ENCODE peak calls at places on chromosomes 1 and 21, in nine cellular contexts. J, H, B, I, D, Z, O, L and G are unnamed samples.

GRCh38 chr1:63920154-63921117 is 146.6 kb downstream of the ROR1 start:
- DNase-seq in J (peak), H (no peak), B (no peak), I (no peak), D (peak), Z (no peak), O (peak), L (peak), G (no peak)

GRCh38 chr1:233735847-233736246 is 121.9 kb downstream of the KCNK1 start:
- DNase-seq in J (no peak), H (no peak), B (no peak), I (no peak), D (no peak), Z (no peak), O (no peak), L (no peak), G (no peak)

GRCh38 chr1:238139713-238140112 is 249.0 kb upstream of the ZP4 start:
- DNase-seq in J (no peak), H (no peak), B (no peak), I (no peak), D (no peak), Z (no peak), O (no peak), L (no peak), G (no peak)

GRCh38 chr21:46550511-46550941 is 54.4 kb downstream of the S100B start:
- DNase-seq in J (no peak), H (no peak), B (no peak), I (no peak), D (no peak), Z (no peak), O (no peak), L (no peak), G (no peak)

GRCh38 chr1:238143038-238143437 is 252.3 kb upstream of the ZP4 start:
- DNase-seq in J (no peak), H (no peak), B (no peak), I (no peak), D (no peak), Z (no peak), O (no peak), L (no peak), G (no peak)

GRCh38 chr1:33610864-33611455 is 138.5 kb downstream of the ZSCAN20 start:
- DNase-seq in J (no peak), H (no peak), B (no peak), I (no peak), D (no peak), Z (no peak), O (no peak), L (no peak), G (no peak)

GRCh38 chr1:14064649-14065442 is 364.9 kb downstream of the PRDM2 start:
- DNase-seq in J (no peak), H (no peak), B (no peak), I (no peak), D (no peak), Z (no peak), O (no peak), L (no peak), G (no peak)

GRCh38 chr1:13583592-13583963 is at the start of gene PDPN:
- DNase-seq in J (peak), H (no peak), B (peak), I (peak), D (no peak), Z (peak), O (peak), L (no peak), G (peak)

GRCh38 chr1:156118175-156118868 is 3.8 kb downstream of the LMNA start:
- DNase-seq in J (no peak), H (peak), B (no peak), I (no peak), D (no peak), Z (peak), O (no peak), L (no peak), G (no peak)

GRCh38 chr1:54152696-54153095 is at the start of gene CDCP2:
- DNase-seq in J (no peak), H (no peak), B (no peak), I (no peak), D (no peak), Z (no peak), O (no peak), L (no peak), G (no peak)

GRCh38 chr1:153963850-153964331 is 554 bp upstream of the SLC39A1 start:
- DNase-seq in J (no peak), H (peak), B (peak), I (peak), D (no peak), Z (no peak), O (peak), L (no peak), G (no peak)

GRCh38 chr1:89918127-89918793 is 76.7 kb upstream of the ZNF326 start:
- DNase-seq in J (no peak), H (no peak), B (no peak), I (no peak), D (peak), Z (no peak), O (no peak), L (no peak), G (no peak)

GRCh38 chr1:14083277-14083676 is 383.3 kb downstream of the PRDM2 start:
- DNase-seq in J (no peak), H (no peak), B (no peak), I (no peak), D (no peak), Z (no peak), O (no peak), L (no peak), G (no peak)

GRCh38 chr21:36847189-36847588 is 119.3 kb downstream of the HLCS start:
- DNase-seq in J (peak), H (no peak), B (no peak), I (no peak), D (peak), Z (no peak), O (peak), L (peak), G (no peak)

GRCh38 chr1:30664103-30664755 is 59.2 kb downstream of the MATN1 start:
- DNase-seq in J (no peak), H (peak), B (no peak), I (no peak), D (no peak), Z (no peak), O (no peak), L (no peak), G (no peak)

GRCh38 chr1:245085508-245086095 is 69.2 kb upstream of the KIF26B start:
- DNase-seq in J (peak), H (no peak), B (no peak), I (no peak), D (peak), Z (no peak), O (peak), L (peak), G (no peak)

GRCh38 chr21:38277501-38278111 is 20.8 kb downstream of the KCNJ15 start:
- DNase-seq in J (peak), H (peak), B (no peak), I (no peak), D (peak), Z (peak), O (peak), L (peak), G (no peak)

GRCh38 chr1:63148825-63149645 is 173.3 kb upstream of the FOXD3 start:
- DNase-seq in J (peak), H (peak), B (no peak), I (peak), D (peak), Z (no peak), O (peak), L (no peak), G (no peak)

GRCh38 chr1:196628838-196629237 is 20.6 kb upstream of the KCNT2 start:
- DNase-seq in J (no peak), H (no peak), B (no peak), I (no peak), D (no peak), Z (no peak), O (no peak), L (no peak), G (no peak)

GRCh38 chr21:33971492-33972013 is 55.9 kb upstream of the ATP5PO start:
- DNase-seq in J (no peak), H (no peak), B (no peak), I (no peak), D (peak), Z (no peak), O (peak), L (peak), G (no peak)

GRCh38 chr1:24507423-24507804 is 4.8 kb downstream of the RCAN3 start:
- DNase-seq in J (no peak), H (peak), B (no peak), I (no peak), D (no peak), Z (no peak), O (no peak), L (no peak), G (no peak)

GRCh38 chr1:115828101-115829022 is 12.6 kb downstream of the NHLH2 start:
- DNase-seq in J (peak), H (peak), B (no peak), I (peak), D (peak), Z (no peak), O (peak), L (no peak), G (no peak)

GRCh38 chr1:6727535-6727934 is 25.9 kb upstream of the DNAJC11 start:
- DNase-seq in J (peak), H (peak), B (no peak), I (peak), D (peak), Z (peak), O (peak), L (peak), G (peak)

GRCh38 chr1:43269627-43270375 is at the start of gene TMEM125:
- DNase-seq in J (no peak), H (peak), B (no peak), I (no peak), D (no peak), Z (no peak), O (no peak), L (no peak), G (no peak)

DNA sequence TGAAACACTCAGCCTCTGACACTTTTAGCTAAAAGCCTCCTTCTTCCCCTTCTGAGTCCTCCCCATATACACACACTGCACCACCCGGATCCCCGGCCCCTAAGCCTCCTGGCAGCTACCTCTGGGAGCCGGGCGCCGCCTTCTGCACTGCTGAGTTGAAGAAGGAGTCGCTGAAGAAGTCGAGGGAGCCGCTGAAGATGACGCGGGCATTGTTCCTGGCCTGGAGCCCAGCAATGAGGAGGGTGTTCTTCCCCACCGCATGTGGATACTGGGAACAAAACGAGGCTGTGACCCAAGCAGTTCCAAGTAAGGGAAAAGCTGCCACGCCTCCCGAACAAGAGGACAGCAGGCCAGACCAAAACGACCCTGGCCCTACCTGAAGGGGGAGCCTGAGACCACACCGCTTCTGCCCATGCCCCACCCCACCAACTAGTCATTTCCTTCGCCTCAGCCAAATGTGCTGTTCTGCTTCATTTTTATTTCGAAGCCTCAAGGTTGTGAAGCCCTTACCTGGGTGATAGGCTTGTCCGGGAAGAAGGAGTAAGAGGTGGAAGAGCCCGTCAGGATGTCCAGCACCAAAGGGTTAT is 7.0 kb downstream of the DDOST start:
- DNase-seq in J (peak), H (no peak), B (no peak), I (no peak), D (no peak), Z (no peak), O (no peak), L (no peak), G (no peak)
- TF ChIP-seq CTCF in J (no peak), H (no peak), B (no peak), I (peak), D (no peak), Z (no peak), O (no peak), L (no peak), G (no peak)

GRCh38 chr1:167524651-167525050 is 6.3 kb upstream of the CD247 start:
- DNase-seq in J (no peak), H (no peak), B (no peak), I (no peak), D (no peak), Z (no peak), O (no peak), L (no peak), G (no peak)

GRCh38 chr1:167518331-167518700 is at the start of gene CD247:
- DNase-seq in J (no peak), H (no peak), B (no peak), I (no peak), D (no peak), Z (no peak), O (no peak), L (no peak), G (no peak)

GRCh38 chr1:167522246-167522645 is 3.9 kb upstream of the CD247 start:
- DNase-seq in J (peak), H (no peak), B (no peak), I (no peak), D (no peak), Z (no peak), O (peak), L (no peak), G (no peak)

GRCh38 chr1:167517535-167518330 is 596 bp downstream of the CD247 start:
- DNase-seq in J (no peak), H (no peak), B (no peak), I (no peak), D (no peak), Z (no peak), O (no peak), L (peak), G (no peak)

GRCh38 chr1:167520711-167521206 is 2.4 kb upstream of the CD247 start:
- DNase-seq in J (no peak), H (no peak), B (no peak), I (no peak), D (no peak), Z (no peak), O (no peak), L (no peak), G (no peak)
- TF ChIP-seq CTCF in J (no peak), H (no peak), B (no peak), I (peak), D (no peak), Z (no peak), O (no peak), L (no peak), G (no peak)

GRCh38 chr1:26861889-26862371 is 1.0 kb upstream of the SFN start:
- DNase-seq in J (no peak), H (no peak), B (no peak), I (no peak), D (no peak), Z (no peak), O (no peak), L (no peak), G (no peak)

GRCh38 chr1:26863677-26864060 is 720 bp downstream of the SFN start:
- DNase-seq in J (no peak), H (no peak), B (no peak), I (no peak), D (no peak), Z (no peak), O (no peak), L (no peak), G (no peak)

GRCh38 chr1:26861286-26861701 is 1.7 kb upstream of the SFN start:
- DNase-seq in J (peak), H (no peak), B (no peak), I (no peak), D (peak), Z (no peak), O (no peak), L (peak), G (no peak)

GRCh38 chr1:26864610-26865480 is 1.9 kb downstream of the SFN start:
- DNase-seq in J (peak), H (peak), B (peak), I (peak), D (peak), Z (peak), O (peak), L (peak), G (peak)

DNA sequence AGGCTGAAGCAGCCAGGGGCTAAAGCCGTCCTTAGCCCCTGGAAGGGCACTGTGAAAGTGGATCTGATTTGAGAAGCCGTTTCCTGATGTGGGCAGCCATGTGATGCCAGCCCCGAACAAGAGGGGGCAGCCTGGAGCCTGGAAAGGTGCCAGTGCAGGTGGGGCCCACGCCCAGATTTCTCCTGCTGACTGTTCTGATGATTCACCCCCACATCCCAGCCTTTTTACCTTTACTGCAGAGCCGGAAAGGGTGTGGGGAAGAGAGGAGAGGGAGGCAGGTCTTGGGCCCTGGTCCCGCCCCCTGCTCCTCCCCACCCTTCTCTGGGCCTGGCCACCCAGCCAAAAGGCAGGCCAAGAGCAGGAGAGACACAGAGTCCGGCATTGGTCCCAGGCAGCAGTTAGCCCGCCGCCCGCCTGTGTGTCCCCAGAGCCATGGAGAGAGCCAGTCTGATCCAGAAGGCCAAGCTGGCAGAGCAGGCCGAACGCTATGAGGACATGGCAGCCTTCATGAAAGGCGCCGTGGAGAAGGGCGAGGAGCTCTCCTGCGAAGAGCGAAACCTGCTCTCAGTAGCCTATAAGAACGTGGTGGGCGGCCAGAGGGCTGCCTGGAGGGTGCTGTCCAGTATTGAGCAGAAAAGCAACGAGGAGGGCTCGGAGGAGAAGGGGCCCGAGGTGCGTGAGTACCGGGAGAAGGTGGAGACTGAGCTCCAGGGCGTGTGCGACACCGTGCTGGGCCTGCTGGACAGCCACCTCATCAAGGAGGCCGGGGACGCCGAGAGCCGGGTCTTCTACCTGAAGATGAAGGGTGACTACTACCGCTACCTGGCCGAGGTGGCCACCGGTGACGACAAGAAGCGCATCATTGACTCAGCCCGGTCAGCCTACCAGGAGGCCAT is at the start of gene SFN:
- DNase-seq in J (no peak), H (peak), B (no peak), I (peak), D (no peak), Z (no peak), O (no peak), L (no peak), G (no peak)
- TF ChIP-seq CTCF in J (no peak), H (peak), B (peak), I (peak), D (peak), Z (no peak), O (peak), L (peak), G (no peak)

GRCh38 chr1:204961765-204962419 is 81.1 kb upstream of the CNTN2 start:
- DNase-seq in J (no peak), H (peak), B (no peak), I (no peak), D (no peak), Z (no peak), O (no peak), L (no peak), G (no peak)
- TF ChIP-seq CTCF in J (no peak), H (no peak), B (no peak), I (peak), D (no peak), Z (no peak), O (no peak), L (no peak), G (no peak)

GRCh38 chr1:241423541-241424479 is 66.8 kb upstream of the RGS7 start:
- DNase-seq in J (peak), H (peak), B (peak), I (peak), D (peak), Z (no peak), O (peak), L (peak), G (no peak)
- TF ChIP-seq CTCF in J (no peak), H (no peak), B (no peak), I (peak), D (peak), Z (no peak), O (peak), L (peak), G (no peak)

GRCh38 chr1:77139389-77139788 is 79.8 kb downstream of the PIGK start:
- DNase-seq in J (no peak), H (no peak), B (no peak), I (no peak), D (no peak), Z (no peak), O (no peak), L (no peak), G (no peak)

GRCh38 chr1:77146270-77146669 is 73.0 kb downstream of the PIGK start:
- DNase-seq in J (no peak), H (no peak), B (no peak), I (no peak), D (no peak), Z (no peak), O (no peak), L (no peak), G (no peak)

DNA sequence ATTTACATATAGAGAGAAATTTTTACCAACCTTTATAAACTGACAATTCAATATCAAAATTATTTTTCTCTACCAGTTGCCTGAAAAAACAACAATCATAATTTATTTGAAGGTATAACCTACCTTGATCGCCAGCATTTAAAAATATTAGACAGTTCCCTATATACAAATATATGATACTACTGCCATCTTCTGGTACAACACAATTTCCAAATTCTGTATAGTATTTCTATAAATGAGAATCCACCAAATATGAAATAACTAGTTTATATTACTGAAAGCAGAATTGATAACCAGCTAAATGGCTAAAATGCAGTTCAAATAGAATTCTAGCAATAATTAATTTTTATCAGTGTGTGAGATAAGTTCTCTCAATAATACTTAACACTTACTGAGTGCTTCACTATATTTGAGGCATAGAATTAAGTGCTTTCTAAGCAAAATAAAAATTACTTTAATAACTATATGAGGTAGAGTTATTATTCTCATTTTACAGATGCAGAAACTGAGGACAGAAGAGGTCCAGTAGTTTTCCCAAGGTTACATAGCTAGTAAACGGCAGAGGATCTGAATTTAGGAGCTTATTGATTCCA is 75.6 kb downstream of the PIGK start:
- DNase-seq in J (peak), H (no peak), B (no peak), I (no peak), D (peak), Z (no peak), O (peak), L (no peak), G (no peak)
- TF ChIP-seq CTCF in J (peak), H (peak), B (peak), I (no peak), D (peak), Z (no peak), O (peak), L (peak), G (no peak)